ENCODE peak calls at places on chromosomes 4 and X, in seven cellular contexts. U, J, P, R, C, W and M are unnamed samples.

GRCh38 chr4:184019084-184019483 is 114.0 kb downstream of the STOX2 start:
- ATAC-seq in W (no peak), R (no peak), P (no peak), J (no peak), U (no peak), C (no peak), M (no peak)

GRCh38 chr4:38452009-38452408 is 212.0 kb upstream of the KLF3 start:
- ATAC-seq in J (no peak), C (peak; percentile 75), W (no peak), R (no peak), P (no peak), U (no peak), M (no peak)

GRCh38 chr4:17385403-17385802 is 126.5 kb downstream of the QDPR start:
- ATAC-seq in C (peak; percentile 40), P (no peak), W (no peak), J (no peak), R (peak; percentile 29), U (peak; percentile 99), M (no peak)

GRCh38 chr4:98784947-98785693 is 126.7 kb upstream of the TSPAN5 start:
- ATAC-seq in U (no peak), C (no peak), R (no peak), W (no peak), P (no peak), J (no peak), M (no peak)

GRCh38 chrX:40511258-40511657 is 69.5 kb upstream of the ATP6AP2 start:
- ATAC-seq in J (no peak), C (no peak), W (no peak), U (no peak), R (no peak), P (no peak), M (no peak)

GRCh38 chr4:104465620-104466019 is 29.1 kb downstream of the CXXC4 start:
- ATAC-seq in W (no peak), R (no peak), J (no peak), C (no peak), U (no peak), P (no peak), M (no peak)

GRCh38 chr4:104494822-104495559 is at the start of gene CXXC4:
- ATAC-seq in C (no peak), J (no peak), R (peak; percentile 84), U (no peak), W (peak; percentile 85), P (peak; percentile 9), M (peak; percentile 80)

GRCh38 chrX:64097891-64098290 is 107.6 kb downstream of the AMER1 start:
- ATAC-seq in R (no peak), J (no peak), W (no peak), U (no peak), C (peak; percentile 75), P (no peak), M (no peak)

GRCh38 chr4:141713771-141714445 is 77.5 kb downstream of the IL15 start:
- ATAC-seq in C (no peak), R (no peak), W (no peak), J (no peak), P (no peak), U (no peak), M (no peak)

GRCh38 chr4:183342541-183343533 is 20.6 kb upstream of the CLDN24 start:
- ATAC-seq in W (peak; percentile 62), U (peak; percentile 29), C (peak; percentile 21), J (no peak), P (no peak), R (peak; percentile 38), M (no peak)

GRCh38 chr4:153640476-153640802 is 43.6 kb upstream of the TLR2 start:
- ATAC-seq in P (no peak), U (no peak), J (no peak), C (no peak), R (no peak), W (no peak), M (no peak)

GRCh38 chrX:97039363-97040029 is 155.8 kb downstream of the RPA4 start:
- ATAC-seq in W (no peak), P (no peak), J (no peak), U (no peak), R (no peak), C (peak; percentile 75), M (no peak)

GRCh38 chrX:49282647-49283011 is 13.0 kb downstream of the PPP1R3F start:
- ATAC-seq in J (no peak), W (peak; percentile 72), P (no peak), C (peak; percentile 33), U (peak; percentile 35), R (peak; percentile 70), M (peak; percentile 43)

GRCh38 chr4:92303621-92304027 is at the start of gene GRID2:
- ATAC-seq in J (no peak), P (no peak), W (peak; percentile 47), U (no peak), C (no peak), R (peak; percentile 62), M (no peak)

GRCh38 chr4:110527156-110527555 is 51.2 kb downstream of the ENPEP start:
- ATAC-seq in P (no peak), R (no peak), W (no peak), C (peak; percentile 86), J (no peak), U (peak; percentile 76), M (no peak)

GRCh38 chrX:38352362-38352761 is at the start of gene OTC:
- ATAC-seq in C (no peak), R (no peak), J (no peak), P (no peak), U (no peak), W (no peak), M (no peak)

GRCh38 chr4:168741281-168742173 is 244.7 kb downstream of the PALLD start:
- ATAC-seq in J (no peak), U (no peak), W (no peak), P (no peak), C (no peak), R (peak; percentile 23), M (no peak)

GRCh38 chrX:31036895-31037294 is 34.9 kb downstream of the FTHL17 start:
- ATAC-seq in R (peak; percentile 73), W (no peak), P (peak; percentile 42), C (no peak), J (peak; percentile 39), U (no peak), M (peak; percentile 50)